ENCODE peak calls at places on chromosomes 3 and 15, in ten cellular contexts. L, U, N, D, J, M, X, Y, B and A are unnamed samples.
A peak's percentile ranks its signal among the peaks of the same experiment; 100 is the strongest.

GRCh38 chr3:194344012-194344411 is 7.1 kb downstream of the CPN2 start:
- DNase-seq in L (no peak), U (peak; percentile 80), N (peak; percentile 80), D (peak; percentile 64), J (peak; percentile 84), M (peak; percentile 72), X (peak; percentile 87), Y (peak; percentile 77), B (no peak), A (peak; percentile 83)

GRCh38 chr3:171704002-171704401 is 106.3 kb downstream of the PLD1 start:
- DNase-seq in L (no peak), U (peak; percentile 52), N (peak; percentile 30), D (peak; percentile 45), J (peak; percentile 56), M (no peak), X (no peak), Y (no peak), B (no peak), A (no peak)

GRCh38 chr3:136586580-136586979 is 165.6 kb downstream of the STAG1 start:
- DNase-seq in L (no peak), U (no peak), N (no peak), D (no peak), J (no peak), M (no peak), X (no peak), Y (no peak), B (no peak), A (no peak)

GRCh38 chr3:120646771-120647449 is 35.1 kb downstream of the HGD start:
- DNase-seq in L (no peak), U (no peak), N (no peak), D (no peak), J (no peak), M (no peak), X (no peak), Y (no peak), B (no peak), A (no peak)

GRCh38 chr3:106582151-106582550 is 713.3 kb upstream of the CBLB start:
- DNase-seq in L (no peak), U (no peak), N (no peak), D (no peak), J (no peak), M (no peak), X (no peak), Y (no peak), B (no peak), A (no peak)

GRCh38 chr3:194809382-194809781 is 123.7 kb downstream of the FAM43A start:
- DNase-seq in L (no peak), U (no peak), N (no peak), D (no peak), J (no peak), M (no peak), X (no peak), Y (no peak), B (no peak), A (no peak)

GRCh38 chr3:15726043-15726442 is 71.7 kb downstream of the ANKRD28 start:
- DNase-seq in L (no peak), U (no peak), N (no peak), D (no peak), J (no peak), M (no peak), X (no peak), Y (no peak), B (no peak), A (no peak)

GRCh38 chr3:147462856-147463255 is 53.7 kb downstream of the ZIC1 start:
- DNase-seq in L (no peak), U (no peak), N (no peak), D (no peak), J (no peak), M (no peak), X (no peak), Y (no peak), B (no peak), A (no peak)

GRCh38 chr15:99052205-99052604 is 44.6 kb upstream of the PGPEP1L start:
- DNase-seq in L (no peak), U (no peak), N (no peak), D (no peak), J (no peak), M (no peak), X (no peak), Y (no peak), B (no peak), A (no peak)

DNA sequence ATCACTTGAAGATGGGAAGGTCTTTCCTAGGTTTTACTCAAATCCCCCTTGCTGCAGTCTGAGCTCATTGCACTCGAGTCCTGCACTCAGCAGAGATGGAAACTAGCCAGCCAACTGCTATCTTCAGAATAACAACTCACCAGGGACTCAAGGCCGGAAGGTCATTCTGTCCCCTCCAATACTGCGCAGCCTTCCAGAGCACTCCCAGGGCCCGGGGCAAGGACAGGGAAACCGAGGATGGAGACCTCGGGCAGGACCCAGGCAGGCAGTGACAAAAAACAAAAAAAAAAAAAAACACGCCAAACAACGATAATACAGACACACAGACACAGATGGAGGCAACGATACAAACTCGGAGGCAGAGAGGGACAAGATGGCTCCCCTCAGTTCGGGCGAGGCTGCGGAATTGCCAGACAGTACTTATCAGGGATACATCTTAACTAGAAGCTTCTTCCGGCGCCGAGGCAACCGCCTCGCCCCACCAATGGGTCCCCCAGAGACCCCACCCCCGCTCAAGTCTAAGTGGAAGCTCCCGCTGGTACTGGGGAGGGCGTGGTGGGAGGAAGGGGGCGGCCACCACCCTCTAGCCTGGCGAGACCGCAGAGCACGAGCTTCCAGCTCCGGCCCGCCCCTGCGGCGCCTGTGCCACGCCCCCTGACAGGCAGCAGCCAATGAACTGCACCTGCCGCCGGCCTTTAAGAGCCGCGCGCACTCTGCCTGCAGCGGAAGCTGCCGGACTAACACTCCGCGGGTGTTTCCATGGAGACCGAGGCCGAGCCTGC is 7.0 kb upstream of the MAP1A start:
- DNase-seq in L (peak; percentile 99), U (peak; percentile 98), N (peak; percentile 98), D (peak; percentile 98), J (peak; percentile 99), M (peak; percentile 99), X (peak; percentile 99), Y (peak; percentile 99), B (peak; percentile 96), A (peak; percentile 97)
- TF ChIP-seq CTCF in L (peak; percentile 8), U (no peak), N (peak; percentile 26), D (no peak), J (no peak), M (peak; percentile 36), X (no peak), Y (peak; percentile 18), B (peak; percentile 27), A (no peak)

GRCh38 chr3:167700926-167701325 is 33.8 kb downstream of the PDCD10 start:
- DNase-seq in L (no peak), U (no peak), N (no peak), D (no peak), J (no peak), M (no peak), X (no peak), Y (no peak), B (no peak), A (no peak)

GRCh38 chr3:167694121-167694520 is 40.4 kb upstream of the WDR49 start:
- DNase-seq in L (no peak), U (no peak), N (no peak), D (no peak), J (no peak), M (no peak), X (no peak), Y (no peak), B (no peak), A (no peak)

GRCh38 chr3:167705840-167706239 is 28.9 kb downstream of the PDCD10 start:
- DNase-seq in L (no peak), U (no peak), N (no peak), D (peak; percentile 34), J (no peak), M (no peak), X (no peak), Y (no peak), B (no peak), A (no peak)

GRCh38 chr3:167700046-167700445 is 34.6 kb downstream of the PDCD10 start:
- DNase-seq in L (no peak), U (no peak), N (no peak), D (no peak), J (no peak), M (no peak), X (no peak), Y (no peak), B (no peak), A (no peak)
- H3K36me3 ChIP-seq in L (peaks cover 43% of the 10 kb centered on the region), U (no peaks in the 10 kb centered on the region), N (no peaks in the 10 kb centered on the region), D (peaks cover 2% of the 10 kb centered on the region), J (peaks cover 40% of the 10 kb centered on the region), M (peaks cover 2% of the 10 kb centered on the region), X (no peaks in the 10 kb centered on the region), Y (peaks cover 34% of the 10 kb centered on the region), B (no peaks in the 10 kb centered on the region), A (no peaks in the 10 kb centered on the region)

GRCh38 chr15:35325374-35325941 is 220.5 kb downstream of the DPH6 start:
- DNase-seq in L (no peak), U (no peak), N (no peak), D (no peak), J (no peak), M (no peak), X (no peak), Y (no peak), B (no peak), A (peak; percentile 14)

GRCh38 chr15:35329521-35329921 is 216.4 kb downstream of the DPH6 start:
- DNase-seq in L (no peak), U (no peak), N (no peak), D (peak; percentile 69), J (no peak), M (no peak), X (no peak), Y (no peak), B (no peak), A (no peak)

GRCh38 chr15:35329993-35330695 is 215.8 kb downstream of the DPH6 start:
- DNase-seq in L (no peak), U (no peak), N (no peak), D (no peak), J (no peak), M (no peak), X (no peak), Y (no peak), B (no peak), A (no peak)

GRCh38 chr15:35330921-35331320 is 215.0 kb downstream of the DPH6 start:
- DNase-seq in L (no peak), U (no peak), N (no peak), D (peak; percentile 67), J (no peak), M (no peak), X (no peak), Y (no peak), B (no peak), A (no peak)

DNA sequence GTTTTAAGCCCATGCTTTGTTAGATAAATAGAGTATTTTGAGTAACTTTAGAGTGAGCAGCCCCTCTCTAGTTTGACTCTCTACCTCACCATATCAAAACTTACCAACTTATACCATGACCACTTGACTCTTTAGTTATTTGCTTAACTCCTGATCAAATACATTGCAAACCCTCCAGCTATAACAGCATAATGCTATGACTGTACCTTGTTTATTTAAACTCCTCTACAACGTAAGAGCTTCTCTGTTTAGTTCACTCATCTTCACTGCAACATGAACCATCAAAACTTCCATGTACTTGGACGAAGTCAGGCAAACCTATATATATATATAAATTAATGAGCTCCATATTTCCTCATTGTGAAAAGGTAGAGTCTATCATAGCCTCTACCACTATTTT is 218.2 kb downstream of the DPH6 start:
- DNase-seq in L (no peak), U (no peak), N (no peak), D (no peak), J (no peak), M (no peak), X (no peak), Y (no peak), B (no peak), A (no peak)
- H3K4me3 ChIP-seq in L (no peak overlapping the region), U (no peak overlapping the region), N (no peak overlapping the region), D (no peak overlapping the region), J (no peak overlapping the region), M (no peak overlapping the region), X (no peak overlapping the region), Y (no peak overlapping the region), B (no peak overlapping the region), A (no peak overlapping the region)

GRCh38 chr3:72993391-72993790 is 3.2 kb upstream of the PPP4R2 start:
- DNase-seq in L (no peak), U (no peak), N (no peak), D (no peak), J (no peak), M (no peak), X (no peak), Y (no peak), B (no peak), A (no peak)
- TF ChIP-seq CTCF in L (no peak), U (no peak), N (peak; percentile 3), D (no peak), J (no peak), M (no peak), X (no peak), Y (no peak), B (no peak), A (no peak)